ENCODE peak calls at places on chromosome 18, in ten cellular contexts. One of them, this sample, is unnamed.

GRCh38 chr18:42649636-42650035 is 465.8 kb downstream of the RIT2 start:
- DNase-seq in ovary: no peak
- DNase-seq in T-helper 2 cell: no peak
- DNase-seq in GM04504: no peak
- DNase-seq in NCI-H69: peak; percentile 41
- DNase-seq in stimulated activated CD8-positive, alpha-beta memory T cell treated with anti-CD3 and anti-CD28 coated beads, Interleukin-15, amount 100 ng/mL, for 4 hours: no peak
- DNase-seq in stimulated activated effector memory CD8-positive, alpha-beta T cell treated with anti-CD3 and anti-CD28 coated beads, Interleukin-12 subunit alpha, Interleukin-12 subunit beta, amount 100 ng/mL, for 72 hours: no peak
- DNase-seq in activated CD4-positive, alpha-beta T cell treated with anti-CD3 and anti-CD28 coated beads, Interleukin-2, amount 50 U/mL, for 24 hours: no peak
- DNase-seq in lung: no peak
- DNase-seq in C1 segment of cervical spinal cord: no peak
- DNase-seq in this sample: no peak

GRCh38 chr18:51275712-51276473 is 78.4 kb upstream of the MEX3C start:
- DNase-seq in ovary: peak; percentile 55
- DNase-seq in T-helper 2 cell: no peak
- DNase-seq in GM04504: no peak
- DNase-seq in NCI-H69: peak; percentile 66
- DNase-seq in stimulated activated CD8-positive, alpha-beta memory T cell treated with anti-CD3 and anti-CD28 coated beads, Interleukin-15, amount 100 ng/mL, for 4 hours: no peak
- DNase-seq in stimulated activated effector memory CD8-positive, alpha-beta T cell treated with anti-CD3 and anti-CD28 coated beads, Interleukin-12 subunit alpha, Interleukin-12 subunit beta, amount 100 ng/mL, for 72 hours: no peak
- DNase-seq in activated CD4-positive, alpha-beta T cell treated with anti-CD3 and anti-CD28 coated beads, Interleukin-2, amount 50 U/mL, for 24 hours: no peak
- DNase-seq in lung: no peak
- DNase-seq in C1 segment of cervical spinal cord: no peak
- DNase-seq in this sample: no peak

GRCh38 chr18:48663931-48664847 is 125.4 kb downstream of the CTIF start:
- DNase-seq in ovary: peak; percentile 85
- DNase-seq in T-helper 2 cell: peak; percentile 21
- DNase-seq in GM04504: no peak
- DNase-seq in NCI-H69: peak; percentile 76
- DNase-seq in stimulated activated CD8-positive, alpha-beta memory T cell treated with anti-CD3 and anti-CD28 coated beads, Interleukin-15, amount 100 ng/mL, for 4 hours: no peak
- DNase-seq in stimulated activated effector memory CD8-positive, alpha-beta T cell treated with anti-CD3 and anti-CD28 coated beads, Interleukin-12 subunit alpha, Interleukin-12 subunit beta, amount 100 ng/mL, for 72 hours: peak; percentile 58
- DNase-seq in activated CD4-positive, alpha-beta T cell treated with anti-CD3 and anti-CD28 coated beads, Interleukin-2, amount 50 U/mL, for 24 hours: peak; percentile 22
- DNase-seq in lung: peak; percentile 81
- DNase-seq in C1 segment of cervical spinal cord: peak; percentile 22
- DNase-seq in this sample: peak; percentile 63

GRCh38 chr18:11081009-11081532 is 68.3 kb downstream of the PIEZO2 start:
- DNase-seq in ovary: no peak
- DNase-seq in T-helper 2 cell: no peak
- DNase-seq in GM04504: no peak
- DNase-seq in NCI-H69: no peak
- DNase-seq in stimulated activated CD8-positive, alpha-beta memory T cell treated with anti-CD3 and anti-CD28 coated beads, Interleukin-15, amount 100 ng/mL, for 4 hours: no peak
- DNase-seq in stimulated activated effector memory CD8-positive, alpha-beta T cell treated with anti-CD3 and anti-CD28 coated beads, Interleukin-12 subunit alpha, Interleukin-12 subunit beta, amount 100 ng/mL, for 72 hours: no peak
- DNase-seq in activated CD4-positive, alpha-beta T cell treated with anti-CD3 and anti-CD28 coated beads, Interleukin-2, amount 50 U/mL, for 24 hours: no peak
- DNase-seq in lung: no peak
- DNase-seq in C1 segment of cervical spinal cord: no peak
- DNase-seq in this sample: no peak

GRCh38 chr18:8423051-8423558 is 186.1 kb upstream of the RAB12 start:
- DNase-seq in ovary: no peak
- DNase-seq in T-helper 2 cell: no peak
- DNase-seq in GM04504: peak; percentile 18
- DNase-seq in NCI-H69: no peak
- DNase-seq in stimulated activated CD8-positive, alpha-beta memory T cell treated with anti-CD3 and anti-CD28 coated beads, Interleukin-15, amount 100 ng/mL, for 4 hours: no peak
- DNase-seq in stimulated activated effector memory CD8-positive, alpha-beta T cell treated with anti-CD3 and anti-CD28 coated beads, Interleukin-12 subunit alpha, Interleukin-12 subunit beta, amount 100 ng/mL, for 72 hours: no peak
- DNase-seq in activated CD4-positive, alpha-beta T cell treated with anti-CD3 and anti-CD28 coated beads, Interleukin-2, amount 50 U/mL, for 24 hours: no peak
- DNase-seq in lung: no peak
- DNase-seq in C1 segment of cervical spinal cord: no peak
- DNase-seq in this sample: no peak

GRCh38 chr18:13390196-13390595 is 171.6 kb downstream of the LDLRAD4 start:
- DNase-seq in ovary: no peak
- DNase-seq in T-helper 2 cell: no peak
- DNase-seq in GM04504: no peak
- DNase-seq in NCI-H69: peak; percentile 81
- DNase-seq in stimulated activated CD8-positive, alpha-beta memory T cell treated with anti-CD3 and anti-CD28 coated beads, Interleukin-15, amount 100 ng/mL, for 4 hours: no peak
- DNase-seq in stimulated activated effector memory CD8-positive, alpha-beta T cell treated with anti-CD3 and anti-CD28 coated beads, Interleukin-12 subunit alpha, Interleukin-12 subunit beta, amount 100 ng/mL, for 72 hours: no peak
- DNase-seq in activated CD4-positive, alpha-beta T cell treated with anti-CD3 and anti-CD28 coated beads, Interleukin-2, amount 50 U/mL, for 24 hours: no peak
- DNase-seq in lung: no peak
- DNase-seq in C1 segment of cervical spinal cord: no peak
- DNase-seq in this sample: no peak

GRCh38 chr18:35454803-35455202 is 43.0 kb downstream of the INO80C start:
- DNase-seq in ovary: no peak
- DNase-seq in T-helper 2 cell: no peak
- DNase-seq in GM04504: no peak
- DNase-seq in NCI-H69: no peak
- DNase-seq in stimulated activated CD8-positive, alpha-beta memory T cell treated with anti-CD3 and anti-CD28 coated beads, Interleukin-15, amount 100 ng/mL, for 4 hours: no peak
- DNase-seq in stimulated activated effector memory CD8-positive, alpha-beta T cell treated with anti-CD3 and anti-CD28 coated beads, Interleukin-12 subunit alpha, Interleukin-12 subunit beta, amount 100 ng/mL, for 72 hours: no peak
- DNase-seq in activated CD4-positive, alpha-beta T cell treated with anti-CD3 and anti-CD28 coated beads, Interleukin-2, amount 50 U/mL, for 24 hours: no peak
- DNase-seq in lung: no peak
- DNase-seq in C1 segment of cervical spinal cord: no peak
- DNase-seq in this sample: no peak

GRCh38 chr18:49135871-49136270 is 185.1 kb upstream of the SMAD7 start:
- DNase-seq in ovary: no peak
- DNase-seq in T-helper 2 cell: no peak
- DNase-seq in GM04504: no peak
- DNase-seq in NCI-H69: peak; percentile 93
- DNase-seq in stimulated activated CD8-positive, alpha-beta memory T cell treated with anti-CD3 and anti-CD28 coated beads, Interleukin-15, amount 100 ng/mL, for 4 hours: no peak
- DNase-seq in stimulated activated effector memory CD8-positive, alpha-beta T cell treated with anti-CD3 and anti-CD28 coated beads, Interleukin-12 subunit alpha, Interleukin-12 subunit beta, amount 100 ng/mL, for 72 hours: no peak
- DNase-seq in activated CD4-positive, alpha-beta T cell treated with anti-CD3 and anti-CD28 coated beads, Interleukin-2, amount 50 U/mL, for 24 hours: no peak
- DNase-seq in lung: no peak
- DNase-seq in C1 segment of cervical spinal cord: no peak
- DNase-seq in this sample: no peak

GRCh38 chr18:7873316-7873715 is 306.2 kb downstream of the PTPRM start:
- DNase-seq in ovary: no peak
- DNase-seq in T-helper 2 cell: no peak
- DNase-seq in GM04504: no peak
- DNase-seq in NCI-H69: no peak
- DNase-seq in stimulated activated CD8-positive, alpha-beta memory T cell treated with anti-CD3 and anti-CD28 coated beads, Interleukin-15, amount 100 ng/mL, for 4 hours: no peak
- DNase-seq in stimulated activated effector memory CD8-positive, alpha-beta T cell treated with anti-CD3 and anti-CD28 coated beads, Interleukin-12 subunit alpha, Interleukin-12 subunit beta, amount 100 ng/mL, for 72 hours: no peak
- DNase-seq in activated CD4-positive, alpha-beta T cell treated with anti-CD3 and anti-CD28 coated beads, Interleukin-2, amount 50 U/mL, for 24 hours: no peak
- DNase-seq in lung: no peak
- DNase-seq in C1 segment of cervical spinal cord: no peak
- DNase-seq in this sample: no peak

This sample was measured in putamen.